ENCODE peak calls at places on chromosome 22, in four cellular contexts. A is ovary, K is transverse colon, E is cardiac fibroblast. Q is an unnamed sample.

GRCh38 chr22:41338614-41339212 is 37.4 kb downstream of the ZC3H7B start:
- DNase-seq in A (no peak), K (no peak), E (no peak), Q (no peak)

GRCh38 chr22:28771195-28771791 is 1.2 kb upstream of the CCDC117 start:
- DNase-seq in K (no peak), E (no peak), A (no peak), Q (no peak)

GRCh38 chr22:32378703-32379272 is 21.1 kb downstream of the RFPL3 start:
- DNase-seq in A (no peak), K (peak; percentile 22), E (peak; percentile 22), Q (peak; percentile 37)

GRCh38 chr22:16959345-16959930 is 48.6 kb downstream of the GAB4 start:
- DNase-seq in K (no peak), A (no peak), E (no peak), Q (no peak)

GRCh38 chr22:41405588-41405987 is 23.8 kb downstream of the TEF start:
- DNase-seq in K (no peak), A (no peak), E (no peak), Q (peak; percentile 74)

GRCh38 chr22:40345271-40345670 is 1.0 kb upstream of the ADSL start:
- DNase-seq in A (no peak), E (peak; percentile 14), K (peak; percentile 50), Q (peak; percentile 62)

GRCh38 chr22:45686004-45686403 is 14.4 kb downstream of the ATXN10 start:
- DNase-seq in K (no peak), A (no peak), E (no peak), Q (no peak)

GRCh38 chr22:36911887-36912661 is 1.4 kb upstream of the CSF2RB start:
- DNase-seq in A (no peak), E (peak; percentile 9), K (no peak), Q (no peak)

GRCh38 chr22:49825436-49825835 is 2.2 kb downstream of the BRD1 start:
- DNase-seq in E (peak; percentile 21), K (no peak), A (no peak), Q (no peak)

GRCh38 chr22:38792833-38793232 is 1.1 kb downstream of the DNAL4 start:
- DNase-seq in A (no peak), E (no peak), K (no peak), Q (peak; percentile 67)

GRCh38 chr22:49959782-49960158 is 802 bp upstream of the PIM3 start:
- DNase-seq in A (peak; percentile 74), E (no peak), K (peak; percentile 73), Q (peak; percentile 65)

GRCh38 chr22:37742374-37743092 is 45.7 kb downstream of the TRIOBP start:
- DNase-seq in A (peak; percentile 51), E (peak; percentile 84), K (no peak), Q (no peak)

GRCh38 chr22:25573822-25574221 is 9.3 kb downstream of the GRK3 start:
- DNase-seq in A (no peak), K (no peak), E (no peak), Q (no peak)

GRCh38 chr22:36850682-36851081 is 10.1 kb upstream of the NCF4 start:
- DNase-seq in A (no peak), E (no peak), K (no peak), Q (no peak)

GRCh38 chr22:30947821-30948454 is 20.6 kb downstream of the MORC2 start:
- DNase-seq in E (peak; percentile 76), K (no peak), A (no peak), Q (no peak)

GRCh38 chr22:50318698-50319411 is 8.0 kb downstream of the DENND6B start:
- DNase-seq in A (no peak), E (no peak), K (no peak), Q (no peak)

GRCh38 chr22:28019881-28020861 is 101.1 kb upstream of the PITPNB start:
- DNase-seq in E (peak; percentile 71), A (peak; percentile 84), K (peak; percentile 68), Q (peak; percentile 80)

GRCh38 chr22:23155831-23156230 is 10.6 kb downstream of the RAB36 start:
- DNase-seq in K (no peak), E (no peak), A (no peak), Q (no peak)

GRCh38 chr22:41564563-41564962 is 3.8 kb downstream of the CSDC2 start:
- DNase-seq in A (no peak), E (no peak), K (no peak), Q (no peak)

GRCh38 chr22:49659924-49660315 is 167.8 kb downstream of the BRD1 start:
- DNase-seq in K (no peak), E (no peak), A (no peak), Q (no peak)

GRCh38 chr22:48896766-48897637 is 930.7 kb downstream of the BRD1 start:
- DNase-seq in A (no peak), E (no peak), K (no peak), Q (no peak)

GRCh38 chr22:28019360-28019759 is 100.3 kb upstream of the PITPNB start:
- DNase-seq in E (no peak), K (peak; percentile 3), A (peak; percentile 26), Q (peak; percentile 31)

GRCh38 chr22:41966607-41967240 is 2.5 kb upstream of the SEPTIN3 start:
- DNase-seq in K (peak; percentile 41), A (no peak), E (peak; percentile 87), Q (peak; percentile 65)

GRCh38 chr22:24107668-24108067 is 73.6 kb upstream of the SUSD2 start:
- DNase-seq in E (peak; percentile 92), K (peak; percentile 71), A (peak; percentile 87), Q (no peak)

GRCh38 chr22:37629928-37630327 is 9.5 kb upstream of the SH3BP1 start:
- DNase-seq in K (no peak), E (no peak), A (no peak), Q (no peak)

GRCh38 chr22:40021401-40022000 is 26.7 kb downstream of the FAM83F start:
- DNase-seq in E (no peak), K (no peak), A (no peak), Q (no peak)

GRCh38 chr22:49433044-49433443 is 394.6 kb downstream of the BRD1 start:
- DNase-seq in A (no peak), K (no peak), E (no peak), Q (no peak)

GRCh38 chr22:49203091-49203862 is 624.4 kb downstream of the BRD1 start:
- DNase-seq in E (no peak), A (no peak), K (no peak), Q (no peak)

GRCh38 chr22:42138972-42139371 is 8.4 kb upstream of the CYP2D6 start:
- DNase-seq in E (no peak), A (no peak), K (no peak), Q (no peak)

GRCh38 chr22:38699143-38699542 is 1.6 kb downstream of the JOSD1 start:
- DNase-seq in E (no peak), A (no peak), K (no peak), Q (no peak)

GRCh38 chr22:27094633-27095308 is 437.4 kb downstream of the MIAT start:
- DNase-seq in K (no peak), A (no peak), E (peak; percentile 40), Q (no peak)

GRCh38 chr22:28837640-28838039 is 37.3 kb upstream of the XBP1 start:
- DNase-seq in E (no peak), K (no peak), A (no peak), Q (no peak)

GRCh38 chr22:19798825-19799224 is 38.2 kb downstream of the TBX1 start:
- DNase-seq in A (peak; percentile 12), E (no peak), K (no peak), Q (no peak)
- TF ChIP-seq CTCF in A (no peak), E (no peak), K (no peak), Q (no peak)

GRCh38 chr22:33431300-33431699 is 373.1 kb upstream of the SYN3 start:
- DNase-seq in A (no peak), K (no peak), E (no peak), Q (no peak)
- TF ChIP-seq CTCF in A (no peak), K (no peak), E (no peak), Q (no peak)

GRCh38 chr22:47153854-47154542 is 391.5 kb downstream of the TBC1D22A start:
- DNase-seq in E (peak; percentile 2), A (peak; percentile 46), K (no peak), Q (no peak)

GRCh38 chr22:47155912-47156311 is 393.5 kb downstream of the TBC1D22A start:
- DNase-seq in E (no peak), K (no peak), A (no peak), Q (no peak)

GRCh38 chr22:47155131-47155885 is 392.9 kb downstream of the TBC1D22A start:
- DNase-seq in K (no peak), A (no peak), E (no peak), Q (no peak)

GRCh38 chr22:47152938-47153337 is 390.5 kb downstream of the TBC1D22A start:
- DNase-seq in E (peak; percentile 20), A (no peak), K (no peak), Q (no peak)

GRCh38 chr22:47154621-47155081 is 392.2 kb downstream of the TBC1D22A start:
- DNase-seq in A (peak; percentile 84), K (no peak), E (peak; percentile 81), Q (no peak)
- TF ChIP-seq CTCF in A (no peak), K (no peak), E (no peak), Q (no peak)

GRCh38 chr22:19713650-19714319 is 518 bp upstream of the SEPTIN5 start:
- DNase-seq in A (peak; percentile 56), K (no peak), E (no peak), Q (no peak)
- TF ChIP-seq CTCF in A (no peak), K (no peak), E (no peak), Q (no peak)

GRCh38 chr22:29855611-29856181 is 17.6 kb upstream of the ASCC2 start:
- DNase-seq in K (no peak), A (no peak), E (no peak), Q (no peak)
- TF ChIP-seq CTCF in K (no peak), A (no peak), E (no peak), Q (no peak)

GRCh38 chr22:35549338-35549737 is 8.7 kb downstream of the RASD2 start:
- DNase-seq in E (peak; percentile 41), K (no peak), A (peak; percentile 71), Q (no peak)

GRCh38 chr22:35546886-35547285 is 6.3 kb downstream of the RASD2 start:
- DNase-seq in A (no peak), K (no peak), E (no peak), Q (no peak)

GRCh38 chr22:35548762-35549106 is 8.1 kb downstream of the RASD2 start:
- DNase-seq in K (no peak), E (no peak), A (no peak), Q (no peak)

GRCh38 chr22:35544810-35545209 is 4.2 kb downstream of the RASD2 start:
- DNase-seq in K (no peak), E (no peak), A (no peak), Q (no peak)

DNA sequence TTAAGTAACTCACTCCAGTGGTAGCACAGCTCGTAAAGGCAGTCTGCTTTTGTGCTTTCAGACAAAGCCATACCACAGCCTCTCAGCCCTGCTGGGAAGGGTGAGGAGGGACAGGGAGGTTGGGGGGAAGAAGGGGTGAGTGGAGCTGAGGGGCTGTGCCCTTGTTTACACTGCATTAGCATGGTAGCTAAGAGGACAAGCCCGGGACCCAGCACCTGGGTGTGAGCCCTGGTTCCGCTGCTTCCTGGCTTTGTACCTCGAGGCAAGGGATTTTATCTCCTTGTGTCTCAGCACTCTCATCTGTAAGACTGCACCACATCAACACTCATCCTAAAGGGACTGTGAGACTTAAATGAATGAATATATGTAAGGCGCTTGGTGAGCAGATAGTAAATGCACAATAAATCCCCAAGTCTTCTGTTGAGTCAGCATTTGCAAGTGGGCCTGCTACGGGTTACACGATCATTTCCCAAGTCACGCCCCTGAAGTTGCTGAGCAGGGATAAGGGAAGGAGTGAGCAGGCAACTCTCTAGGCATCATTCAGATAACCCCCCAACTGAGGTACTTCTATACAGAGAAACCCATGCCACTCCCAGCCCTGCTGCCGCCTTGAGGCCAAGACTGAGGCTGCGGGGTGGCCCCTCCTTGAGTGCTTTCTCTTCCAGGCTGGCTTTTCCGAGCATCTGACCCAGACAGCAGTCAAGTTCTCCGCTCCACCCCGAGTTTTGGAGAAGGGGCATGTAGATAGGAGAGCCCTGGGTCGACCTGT is 7.5 kb downstream of the RASD2 start:
- DNase-seq in E (peak; percentile 12), A (no peak), K (no peak), Q (no peak)
- TF ChIP-seq CTCF in E (no peak), A (no peak), K (no peak), Q (peak; percentile 14)